ENCODE peak calls at places on chromosome 1, in ten cellular contexts. Y is islet precursor cell; Z is naive B cell; X is pons; N is fibroblast of the aortic adventitia; D is T-helper 2 cell; R is naive thymus-derived CD4-positive, alpha-beta T cell; B is activated T-cell treated with anti-CD3 and anti-CD28 coated beads, Interleukin-2, amount 50 U/mL, for 72 hours; J is activated gamma-delta T cell treated with Interleukin-2 at 50 U/mL for 16 hours; C is activated naive CD4-positive, alpha-beta T cell. G is an unnamed sample.

GRCh38 chr1:25232866-25233784 is 823 bp upstream of the SYF2 start:
- DNase-seq in Y (peak; percentile 95), Z (peak; percentile 55), X (peak; percentile 91), N (peak; percentile 90), D (peak; percentile 22), R (peak; percentile 40), B (peak; percentile 80), J (peak; percentile 45), C (no peak), G (no peak)

GRCh38 chr1:3018576-3018975 is 2.7 kb upstream of the ACTRT2 start:
- DNase-seq in Y (no peak), Z (no peak), X (no peak), N (no peak), D (no peak), R (no peak), B (no peak), J (no peak), C (no peak), G (no peak)

GRCh38 chr1:9874959-9875635 is 35.0 kb downstream of the CTNNBIP1 start:
- DNase-seq in Y (peak; percentile 91), Z (peak; percentile 71), X (peak; percentile 79), N (peak; percentile 77), D (peak; percentile 52), R (peak; percentile 71), B (peak; percentile 79), J (peak; percentile 76), C (peak; percentile 60), G (peak; percentile 68)

GRCh38 chr1:95793893-95794292 is 559.9 kb downstream of the RWDD3 start:
- DNase-seq in Y (peak; percentile 57), Z (no peak), X (no peak), N (no peak), D (no peak), R (no peak), B (no peak), J (no peak), C (no peak), G (no peak)

GRCh38 chr1:24441996-24442668 is 26.5 kb downstream of the NIPAL3 start:
- DNase-seq in Y (peak; percentile 39), Z (no peak), X (no peak), N (no peak), D (no peak), R (no peak), B (no peak), J (no peak), C (no peak), G (no peak)

GRCh38 chr1:167057297-167057688 is 32.9 kb downstream of the GPA33 start:
- DNase-seq in Y (peak; percentile 79), Z (no peak), X (peak; percentile 48), N (peak; percentile 39), D (no peak), R (peak; percentile 4), B (peak; percentile 44), J (no peak), C (no peak), G (no peak)

GRCh38 chr1:114330451-114330983 is 176.8 kb upstream of the SYT6 start:
- DNase-seq in Y (no peak), Z (no peak), X (no peak), N (no peak), D (peak; percentile 30), R (peak; percentile 50), B (peak; percentile 17), J (peak; percentile 30), C (no peak), G (no peak)

GRCh38 chr1:88537762-88538161 is 146.3 kb upstream of the PKN2 start:
- DNase-seq in Y (no peak), Z (no peak), X (no peak), N (no peak), D (no peak), R (no peak), B (no peak), J (no peak), C (no peak), G (no peak)

GRCh38 chr1:46084553-46085448 is 47.6 kb downstream of the PIK3R3 start:
- DNase-seq in Y (no peak), Z (no peak), X (no peak), N (peak; percentile 14), D (no peak), R (no peak), B (no peak), J (no peak), C (no peak), G (no peak)

GRCh38 chr1:208682664-208683013 is 438.5 kb upstream of the PLXNA2 start:
- DNase-seq in Y (no peak), Z (no peak), X (no peak), N (no peak), D (no peak), R (no peak), B (no peak), J (no peak), C (no peak), G (no peak)

GRCh38 chr1:236861560-236862230 is 66.6 kb downstream of the MTR start:
- DNase-seq in Y (no peak), Z (no peak), X (no peak), N (peak; percentile 13), D (no peak), R (peak; percentile 54), B (no peak), J (no peak), C (no peak), G (no peak)

GRCh38 chr1:229254910-229255541 is 15.9 kb upstream of the RAB4A start:
- DNase-seq in Y (no peak), Z (no peak), X (peak; percentile 74), N (peak; percentile 50), D (no peak), R (peak; percentile 67), B (no peak), J (no peak), C (no peak), G (no peak)

GRCh38 chr1:84830136-84830535 is 62.9 kb downstream of the LPAR3 start:
- DNase-seq in Y (no peak), Z (no peak), X (no peak), N (no peak), D (no peak), R (no peak), B (no peak), J (no peak), C (no peak), G (no peak)